ENCODE peak calls at places on chromosomes 3 and 15, in eight cellular contexts. K, Z, R, U, V, H, M and G are unnamed samples. For H3K4me1, the result is how much of the 10 kb centered on the place peaks cover.

GRCh38 chr3:85939026-85939616 is 980.3 kb downstream of the CADM2 start:
- DNase-seq in K (no peak), Z (no peak), M (no peak), H (no peak), U (no peak), R (no peak), V (no peak), G (no peak)

GRCh38 chr3:66581261-66581660 is 80.4 kb upstream of the LRIG1 start:
- DNase-seq in K (no peak), U (no peak), R (no peak), H (no peak), V (no peak), M (no peak), Z (no peak), G (no peak)

GRCh38 chr3:39101022-39101689 is 6.3 kb downstream of the GORASP1 start:
- DNase-seq in K (peak), Z (no peak), R (no peak), H (peak), M (peak), U (no peak), V (peak), G (peak)

GRCh38 chr15:77513226-77513625 is 92.5 kb downstream of the HMG20A start:
- DNase-seq in H (no peak), K (no peak), R (no peak), M (no peak), U (no peak), V (no peak), Z (no peak), G (no peak)

GRCh38 chr3:112499328-112499727 is at the start of gene BTLA:
- DNase-seq in Z (no peak), U (no peak), V (no peak), R (no peak), M (no peak), K (peak), H (no peak), G (no peak)

GRCh38 chr15:50431204-50431603 is 7.0 kb downstream of the USP8 start:
- DNase-seq in Z (no peak), K (no peak), M (no peak), R (no peak), V (peak), U (no peak), H (no peak), G (no peak)

GRCh38 chr15:101185770-101186169 is 66.1 kb downstream of the CHSY1 start:
- DNase-seq in M (no peak), U (no peak), H (no peak), K (no peak), R (no peak), V (no peak), Z (no peak), G (no peak)

GRCh38 chr3:166556955-166557354 is 719.7 kb upstream of the BCHE start:
- DNase-seq in R (no peak), H (no peak), V (no peak), M (no peak), K (no peak), Z (no peak), U (no peak), G (no peak)

GRCh38 chr3:171776839-171777607 is 33.3 kb downstream of the PLD1 start:
- DNase-seq in M (no peak), K (no peak), V (no peak), Z (no peak), R (no peak), U (no peak), H (no peak), G (no peak)

GRCh38 chr3:172280406-172281051 is 167.7 kb downstream of the GHSR start:
- DNase-seq in U (no peak), Z (no peak), R (no peak), V (peak), M (no peak), H (no peak), K (no peak), G (no peak)

GRCh38 chr3:117524890-117525289 is 815.3 kb downstream of the TUSC7 start:
- DNase-seq in R (no peak), M (no peak), V (peak), H (no peak), Z (no peak), K (no peak), U (no peak), G (no peak)

GRCh38 chr15:84649706-84650105 is 4.4 kb downstream of the WDR73 start:
- DNase-seq in V (peak), H (no peak), K (no peak), M (no peak), R (no peak), Z (no peak), U (no peak), G (no peak)

GRCh38 chr15:70342554-70343548 is 245.1 kb upstream of the TLE3 start:
- DNase-seq in K (no peak), R (no peak), M (no peak), U (no peak), Z (no peak), H (no peak), V (no peak), G (no peak)

GRCh38 chr15:31486506-31486905 is 159.9 kb downstream of the KLF13 start:
- DNase-seq in M (no peak), Z (no peak), H (peak), V (no peak), R (no peak), U (no peak), K (no peak), G (no peak)

GRCh38 chr3:126538966-126539365 is 15.0 kb downstream of the CHST13 start:
- DNase-seq in M (no peak), H (no peak), U (no peak), Z (no peak), K (no peak), V (no peak), R (no peak), G (no peak)

GRCh38 chr15:58441376-58442070 is 9.7 kb downstream of the LIPC start:
- DNase-seq in U (no peak), M (no peak), K (no peak), Z (no peak), V (peak), H (no peak), R (no peak), G (no peak)
- H3K4me1 ChIP-seq in U (under half), M (under half), K (under half), Z (half or more), V (under half), H (under half), R (half or more), G (under half)

GRCh38 chr15:66707310-66708160 is 5.5 kb downstream of the SMAD6 start:
- DNase-seq in U (peak), K (no peak), H (peak), Z (no peak), R (no peak), M (peak), V (peak), G (no peak)
- TF ChIP-seq CTCF in U (peak), K (no peak), H (peak), Z (peak), R (no peak), M (no peak), V (peak), G (no peak)

GRCh38 chr3:30617653-30618052 is 11.3 kb downstream of the TGFBR2 start:
- DNase-seq in Z (no peak), U (no peak), H (no peak), M (no peak), K (no peak), V (no peak), R (no peak), G (no peak)

GRCh38 chr3:30620402-30621360 is 14.3 kb downstream of the TGFBR2 start:
- DNase-seq in K (no peak), V (no peak), H (no peak), U (no peak), M (no peak), R (no peak), Z (no peak), G (no peak)

GRCh38 chr3:30617069-30617468 is 10.7 kb downstream of the TGFBR2 start:
- DNase-seq in U (no peak), H (no peak), K (no peak), Z (no peak), M (no peak), R (no peak), V (no peak), G (no peak)

GRCh38 chr3:30618508-30618907 is 12.1 kb downstream of the TGFBR2 start:
- DNase-seq in M (no peak), R (no peak), K (peak), Z (no peak), H (no peak), U (no peak), V (no peak), G (no peak)

GRCh38 chr3:30619318-30619717 is 12.9 kb downstream of the TGFBR2 start:
- DNase-seq in M (no peak), H (no peak), R (no peak), V (no peak), K (no peak), Z (no peak), U (no peak), G (no peak)
- H3K4me1 ChIP-seq in M (under half), H (under half), R (half or more), V (under half), K (half or more), Z (half or more), U (under half), G (half or more)

DNA sequence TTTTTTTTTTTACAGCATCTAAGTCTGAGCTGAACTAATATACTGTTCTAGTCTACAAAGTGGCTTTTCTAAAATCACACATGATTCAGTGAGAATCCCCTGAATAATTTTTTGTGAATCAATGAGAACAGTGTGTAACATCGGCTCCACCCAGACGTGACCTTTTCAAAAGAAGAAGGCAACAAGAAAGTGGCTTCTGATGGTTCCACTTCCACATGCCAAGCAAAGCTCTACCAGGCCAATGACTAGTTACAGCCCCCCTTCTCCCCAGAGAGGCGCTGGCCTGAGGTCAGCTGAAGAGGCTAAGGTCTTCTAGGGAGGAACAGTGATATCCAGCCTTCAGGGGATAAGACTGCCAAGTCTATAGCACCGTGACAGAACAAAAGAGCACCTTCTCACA is 178.1 kb downstream of the OSBPL10 start:
- DNase-seq in Z (no peak), K (no peak), M (no peak), H (no peak), R (no peak), U (no peak), V (no peak), G (no peak)
- TF ChIP-seq CTCF in Z (no peak), K (no peak), M (no peak), H (no peak), R (no peak), U (no peak), V (no peak), G (no peak)

GRCh38 chr15:92636401-92636949 is 19.1 kb downstream of the FAM174B start:
- DNase-seq in H (no peak), V (no peak), Z (no peak), K (no peak), R (no peak), M (no peak), U (peak), G (no peak)

GRCh38 chr15:92636950-92637481 is 18.6 kb downstream of the FAM174B start:
- DNase-seq in M (peak), Z (peak), R (no peak), U (peak), V (no peak), H (peak), K (no peak), G (no peak)

GRCh38 chr15:92638291-92638708 is 17.3 kb downstream of the FAM174B start:
- DNase-seq in V (peak), K (no peak), R (no peak), M (peak), H (no peak), Z (no peak), U (no peak), G (no peak)

GRCh38 chr15:92638709-92639365 is 16.7 kb downstream of the FAM174B start:
- DNase-seq in V (no peak), Z (no peak), H (peak), U (peak), K (no peak), M (peak), R (no peak), G (no peak)

DNA sequence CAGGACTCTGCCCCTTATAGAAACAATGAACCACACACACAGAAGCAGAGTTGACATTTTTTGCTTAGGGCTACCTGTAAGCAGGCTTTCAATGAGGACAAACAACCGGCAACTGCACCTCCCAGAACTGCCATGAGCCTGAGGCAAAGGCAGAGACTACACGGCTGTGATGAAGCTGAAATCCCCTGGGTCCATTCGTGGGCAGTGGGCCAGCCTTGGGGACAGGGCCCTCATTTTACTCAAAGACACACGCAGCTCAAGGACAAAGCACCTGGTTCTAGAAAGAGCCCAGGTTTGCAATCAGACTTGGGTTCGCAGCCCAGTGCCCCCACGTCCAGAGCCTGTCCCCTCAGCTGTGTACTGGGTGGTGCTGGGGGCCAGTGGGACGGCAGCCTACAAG is 18.0 kb downstream of the FAM174B start:
- DNase-seq in R (no peak), V (no peak), U (peak), Z (no peak), H (no peak), K (no peak), M (peak), G (no peak)
- H3K4me1 ChIP-seq in R (half or more), V (under half), U (under half), Z (under half), H (under half), K (under half), M (half or more), G (under half)

DNA sequence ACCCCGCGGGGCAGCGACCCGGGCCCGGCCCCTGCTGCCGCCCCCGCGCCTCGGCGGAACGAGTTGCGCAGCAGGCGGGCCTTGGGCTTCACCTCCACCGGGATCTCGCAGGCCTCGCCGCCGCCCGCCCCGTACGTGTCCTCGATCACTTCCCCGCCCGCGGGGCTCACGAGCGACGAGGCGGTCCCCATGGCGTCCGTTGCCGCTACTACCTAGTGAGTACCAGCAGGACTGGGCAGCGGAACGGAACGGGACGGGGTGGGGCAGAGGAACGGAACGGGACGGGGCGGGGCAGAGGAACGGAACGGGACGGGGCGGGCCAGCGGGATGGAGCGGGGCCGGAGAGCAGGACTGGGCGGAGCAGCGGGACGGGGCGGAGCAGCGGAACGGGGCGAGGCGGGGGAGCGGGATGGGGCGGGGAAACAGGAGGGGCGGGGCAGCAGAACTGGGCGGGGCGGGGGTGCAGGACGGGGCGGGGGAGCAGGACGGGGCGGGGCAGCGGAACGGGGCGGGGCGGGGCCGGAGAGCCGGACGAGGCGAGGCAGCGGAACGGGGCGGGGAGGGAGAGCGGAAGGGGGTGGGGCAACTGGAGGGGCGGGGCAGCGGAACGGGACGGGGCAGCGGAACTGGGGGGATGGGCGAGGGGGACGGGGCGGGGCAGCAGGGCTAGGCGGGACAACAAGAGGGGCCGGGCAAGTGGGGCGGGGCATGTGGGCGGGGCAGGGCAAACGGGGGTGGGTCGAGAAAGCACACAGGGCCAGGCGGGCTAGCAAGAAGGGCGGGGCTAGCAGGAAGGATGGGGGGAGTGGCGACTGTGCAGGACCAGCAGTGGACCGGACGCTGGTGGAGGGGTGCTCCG is at the start of gene NPHP3:
- DNase-seq in R (peak), Z (peak), H (peak), V (peak), U (peak), K (peak), M (peak), G (peak)
- TF ChIP-seq CTCF in R (no peak), Z (no peak), H (no peak), V (no peak), U (peak), K (no peak), M (no peak), G (no peak)

DNA sequence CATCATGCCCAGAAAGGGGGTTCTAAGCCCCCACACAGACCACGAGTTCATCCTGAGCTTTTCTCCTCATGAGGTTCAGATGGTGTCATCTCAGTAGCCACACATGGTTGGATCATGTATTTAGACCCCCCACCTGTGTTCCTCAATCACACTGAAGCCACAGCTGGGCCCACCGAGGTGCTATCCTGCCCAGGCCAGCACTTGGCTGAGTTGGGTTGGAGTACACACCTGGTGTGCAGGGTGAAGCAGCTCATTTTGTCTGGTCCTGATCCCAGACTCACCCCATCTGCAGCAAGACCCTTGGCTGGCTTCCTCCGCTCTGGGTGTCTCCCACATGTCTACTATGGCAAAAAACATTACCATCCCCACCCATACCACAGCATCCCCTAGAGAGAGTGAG is 41.9 kb downstream of the ACAA1 start:
- DNase-seq in Z (no peak), V (no peak), U (no peak), H (no peak), K (no peak), R (no peak), M (no peak), G (no peak)
- H3K4me1 ChIP-seq in Z (under half), V (under half), U (under half), H (under half), K (under half), R (under half), M (under half), G (under half)

GRCh38 chr3:14774431-14774830 is 44.3 kb upstream of the FGD5 start:
- DNase-seq in H (peak), Z (no peak), V (no peak), M (no peak), K (no peak), R (no peak), U (peak), G (no peak)
- TF ChIP-seq CTCF in H (no peak), Z (no peak), V (no peak), M (no peak), K (peak), R (no peak), U (no peak), G (no peak)

DNA sequence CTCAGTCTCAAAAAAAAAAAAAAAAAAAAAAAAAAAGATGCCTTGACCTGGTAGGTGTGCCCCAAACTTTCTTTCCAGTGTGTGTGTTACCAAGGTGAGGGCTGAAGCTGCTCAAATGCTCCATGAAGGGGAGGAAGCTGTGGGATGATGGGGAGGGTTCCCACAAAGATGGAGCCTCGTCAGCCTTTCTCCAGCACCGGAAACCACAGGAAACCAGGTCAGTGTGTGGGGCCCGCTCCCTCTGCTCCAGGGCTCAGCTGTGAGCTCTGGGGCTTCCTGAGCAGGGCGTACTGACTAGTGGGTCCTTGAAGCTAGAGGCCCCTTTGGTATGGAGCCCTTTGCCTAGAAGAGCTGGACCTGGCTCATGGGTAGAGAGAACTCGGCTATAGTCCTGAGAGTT is 681 bp upstream of the IL17RE start:
- DNase-seq in M (no peak), V (no peak), R (no peak), Z (no peak), H (no peak), K (no peak), U (no peak), G (peak)
- H3K4me1 ChIP-seq in M (half or more), V (under half), R (half or more), Z (under half), H (under half), K (under half), U (under half), G (under half)

GRCh38 chr3:150384517-150385212 is 23.4 kb upstream of the TSC22D2 start:
- DNase-seq in Z (no peak), V (peak), M (no peak), R (no peak), H (peak), K (peak), U (no peak), G (peak)
- TF ChIP-seq CTCF in Z (no peak), V (no peak), M (no peak), R (peak), H (peak), K (peak), U (no peak), G (peak)